ENCODE peak calls at places on chromosomes 11 and 22, in five cellular contexts. U is T1000; I is esophagus squamous epithelium; A is HS-5; F is activated gamma-delta T cell treated with anti-CD3 and anti-CD28 coated beads, Interleukin-2, amount 50 U/mL, for 16 hours. J is an unnamed sample.

GRCh38 chr11:1942541-1943260 is 4.4 kb upstream of the MRPL23 start:
- DNase-seq in U (no peak), I (no peak), F (no peak), A (no peak), J (no peak)

GRCh38 chr22:45304971-45305370 is 4.8 kb upstream of the FAM118A start:
- DNase-seq in A (no peak), F (no peak), I (no peak), U (no peak), J (no peak)

GRCh38 chr22:48952256-48953102 is 875.2 kb downstream of the BRD1 start:
- DNase-seq in U (no peak), I (no peak), F (no peak), A (no peak), J (no peak)

GRCh38 chr11:91326280-91326679 is 898.3 kb upstream of the FAT3 start:
- DNase-seq in U (no peak), F (no peak), I (no peak), A (no peak), J (no peak)

GRCh38 chr11:2772544-2773031 is 72.8 kb upstream of the KCNQ1OT1 start:
- DNase-seq in I (no peak), U (no peak), F (no peak), A (peak; percentile 49), J (peak; percentile 14)

GRCh38 chr22:27883656-27884350 is 35.3 kb downstream of the PITPNB start:
- DNase-seq in A (no peak), U (no peak), F (no peak), I (no peak), J (no peak)

GRCh38 chr11:35362571-35362980 is 56.8 kb downstream of the SLC1A2 start:
- DNase-seq in U (no peak), I (no peak), A (no peak), F (no peak), J (no peak)

GRCh38 chr11:520428-521178 is 13.6 kb upstream of the RNH1 start:
- DNase-seq in U (no peak), A (no peak), F (no peak), I (no peak), J (no peak)

GRCh38 chr11:13329670-13330401 is 52.2 kb downstream of the BMAL1 start:
- DNase-seq in F (no peak), A (no peak), U (no peak), I (no peak), J (no peak)

GRCh38 chr11:57251491-57252104 is 14.5 kb upstream of the APLNR start:
- DNase-seq in U (no peak), F (no peak), I (no peak), A (no peak), J (no peak)

GRCh38 chr22:17826151-17826550 is 51.9 kb upstream of the BID start:
- DNase-seq in A (no peak), F (no peak), U (no peak), I (no peak), J (no peak)

GRCh38 chr11:30411383-30411782 is 88.5 kb downstream of the ARL14EP start:
- DNase-seq in I (no peak), A (no peak), F (no peak), U (no peak), J (no peak)

GRCh38 chr22:17921871-17922821 is 102.2 kb downstream of the MICAL3 start:
- DNase-seq in A (no peak), U (no peak), F (no peak), I (no peak), J (no peak)

GRCh38 chr11:26621147-26621546 is 49.1 kb upstream of the MUC15 start:
- DNase-seq in U (no peak), A (peak; percentile 84), I (no peak), F (no peak), J (peak; percentile 90)

GRCh38 chr11:131977231-131977630 is 606.8 kb downstream of the NTM start:
- DNase-seq in I (no peak), A (peak; percentile 34), F (no peak), U (peak; percentile 42), J (peak; percentile 38)

GRCh38 chr22:40714514-40714966 is 35.3 kb downstream of the MCHR1 start:
- DNase-seq in I (no peak), A (no peak), U (no peak), F (no peak), J (peak; percentile 22)

GRCh38 chr11:8071616-8072581 is 9.1 kb upstream of the TUB start:
- DNase-seq in U (no peak), A (no peak), F (no peak), I (no peak), J (no peak)

GRCh38 chr11:22666700-22667439 is 459 bp downstream of the GAS2 start:
- DNase-seq in F (no peak), I (no peak), A (no peak), U (no peak), J (no peak)

GRCh38 chr11:84289381-84289906 is 1003.3 kb upstream of the CCDC90B start:
- DNase-seq in U (no peak), A (peak; percentile 59), I (no peak), F (no peak), J (peak; percentile 45)

GRCh38 chr11:118180300-118180703 is 3.9 kb upstream of the SCN2B start:
- DNase-seq in I (no peak), U (no peak), A (no peak), F (no peak), J (no peak)

GRCh38 chr22:50178471-50178864 is 7.2 kb upstream of the TRABD start:
- DNase-seq in I (no peak), A (no peak), U (no peak), F (no peak), J (no peak)

GRCh38 chr22:30305519-30305905 is 16.2 kb upstream of the CASTOR1 start:
- DNase-seq in A (no peak), I (no peak), U (no peak), F (no peak), J (no peak)

GRCh38 chr11:12110714-12111481 is 508 bp downstream of the MICAL2 start:
- DNase-seq in F (no peak), U (no peak), I (no peak), A (no peak), J (no peak)

GRCh38 chr11:69707156-69707555 is 3.3 kb upstream of the FGF19 start:
- DNase-seq in U (no peak), A (no peak), F (no peak), I (no peak), J (no peak)

J was measured in skeletal muscle cell.